ENCODE peak calls at places on chromosomes 6 and 20, in six cellular contexts. F, T, Z, D, Y and X are unnamed samples.

GRCh38 chr6:154404791-154405400 is 48.3 kb upstream of the IPCEF1 start:
- DNase-seq in F (peak), T (no peak), Z (peak), D (no peak), Y (no peak), X (peak)

GRCh38 chr20:59148713-59149493 is 14.7 kb upstream of the ZNF831 start:
- DNase-seq in F (no peak), T (peak), Z (no peak), D (no peak), Y (no peak), X (no peak)

GRCh38 chr6:378090-378957 is 13.2 kb upstream of the IRF4 start:
- DNase-seq in F (no peak), T (no peak), Z (no peak), D (no peak), Y (no peak), X (no peak)

GRCh38 chr6:150271501-150272263 is 97.1 kb upstream of the IYD start:
- DNase-seq in F (no peak), T (no peak), Z (no peak), D (no peak), Y (no peak), X (no peak)

GRCh38 chr20:57703013-57703412 is 6.8 kb downstream of the PMEPA1 start:
- DNase-seq in F (no peak), T (no peak), Z (no peak), D (no peak), Y (no peak), X (no peak)

GRCh38 chr20:45456632-45457031 is 12.9 kb upstream of the WFDC2 start:
- DNase-seq in F (no peak), T (no peak), Z (no peak), D (peak), Y (no peak), X (no peak)

GRCh38 chr6:123592426-123592825 is 44.3 kb downstream of the TRDN start:
- DNase-seq in F (no peak), T (no peak), Z (no peak), D (no peak), Y (no peak), X (no peak)

GRCh38 chr20:47178277-47178676 is 178.2 kb downstream of the ZMYND8 start:
- DNase-seq in F (no peak), T (no peak), Z (no peak), D (no peak), Y (no peak), X (no peak)

GRCh38 chr20:47380481-47380880 is 24.0 kb upstream of the ZMYND8 start:
- DNase-seq in F (no peak), T (no peak), Z (peak), D (no peak), Y (no peak), X (no peak)

GRCh38 chr6:100177956-100178355 is 183.9 kb upstream of the MCHR2 start:
- DNase-seq in F (no peak), T (no peak), Z (no peak), D (no peak), Y (no peak), X (no peak)

GRCh38 chr6:55290736-55291135 is 36.5 kb upstream of the GFRAL start:
- DNase-seq in F (no peak), T (no peak), Z (no peak), D (no peak), Y (no peak), X (no peak)

GRCh38 chr6:37209461-37210205 is 39.7 kb downstream of the PIM1 start:
- DNase-seq in F (no peak), T (peak), Z (no peak), D (no peak), Y (no peak), X (no peak)

DNA sequence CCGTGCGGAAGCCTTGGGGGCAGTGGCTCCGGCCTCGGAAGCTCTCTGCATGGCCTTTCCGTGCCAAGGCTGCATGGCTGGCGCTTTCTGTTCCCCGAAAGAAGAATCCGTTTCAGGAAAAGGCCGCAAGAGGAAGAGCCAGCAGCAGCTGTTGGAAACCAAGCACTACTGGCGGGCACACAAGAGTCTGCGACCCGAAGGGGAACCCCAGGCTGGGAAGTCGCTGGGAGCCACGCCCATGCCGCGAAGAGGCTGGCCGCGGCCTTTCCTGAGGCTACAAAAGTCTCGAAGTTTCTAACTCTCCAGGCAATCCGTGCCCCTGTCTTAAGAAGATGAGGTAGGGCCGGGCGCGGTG is at the start of gene CGAS:
- DNase-seq in F (no peak), T (peak), Z (peak), D (no peak), Y (peak), X (peak)
- TF ChIP-seq CTCF in F (no peak), T (no peak), Z (no peak), D (no peak), Y (no peak), X (no peak)

GRCh38 chr6:21593927-21594421 is 423 bp downstream of the SOX4 start:
- DNase-seq in F (no peak), T (peak), Z (peak), D (peak), Y (peak), X (peak)

GRCh38 chr6:21594427-21595264 is 1.1 kb downstream of the SOX4 start:
- DNase-seq in F (no peak), T (peak), Z (peak), D (peak), Y (peak), X (peak)

GRCh38 chr6:21595951-21596378 is 2.4 kb downstream of the SOX4 start:
- DNase-seq in F (no peak), T (no peak), Z (no peak), D (no peak), Y (peak), X (no peak)

GRCh38 chr6:21596379-21597242 is 3.1 kb downstream of the SOX4 start:
- DNase-seq in F (no peak), T (peak), Z (peak), D (no peak), Y (peak), X (peak)

GRCh38 chr6:21595265-21595950 is 1.9 kb downstream of the SOX4 start:
- DNase-seq in F (no peak), T (no peak), Z (no peak), D (no peak), Y (peak), X (no peak)
- TF ChIP-seq CTCF in F (no peak), T (no peak), Z (no peak), D (peak), Y (no peak), X (no peak)

GRCh38 chr6:136926383-136926782 is 4.3 kb downstream of the SLC35D3 start:
- DNase-seq in F (no peak), T (no peak), Z (no peak), D (no peak), Y (no peak), X (no peak)

GRCh38 chr6:136923954-136924291 is 1.8 kb downstream of the SLC35D3 start:
- DNase-seq in F (no peak), T (no peak), Z (no peak), D (no peak), Y (no peak), X (no peak)

GRCh38 chr6:136930528-136930927 is 8.4 kb downstream of the SLC35D3 start:
- DNase-seq in F (no peak), T (no peak), Z (no peak), D (no peak), Y (no peak), X (no peak)

GRCh38 chr6:136923116-136923953 is 1.2 kb downstream of the SLC35D3 start:
- DNase-seq in F (no peak), T (no peak), Z (no peak), D (no peak), Y (no peak), X (no peak)

GRCh38 chr6:136927313-136927712 is 5.2 kb downstream of the SLC35D3 start:
- DNase-seq in F (no peak), T (no peak), Z (no peak), D (peak), Y (no peak), X (peak)
- TF ChIP-seq CTCF in F (peak), T (no peak), Z (peak), D (peak), Y (peak), X (peak)

GRCh38 chr20:62592506-62593177 is 49.7 kb upstream of the SLCO4A1 start:
- DNase-seq in F (no peak), T (no peak), Z (no peak), D (no peak), Y (no peak), X (no peak)

GRCh38 chr20:62595069-62595468 is 47.2 kb upstream of the SLCO4A1 start:
- DNase-seq in F (no peak), T (no peak), Z (no peak), D (no peak), Y (no peak), X (no peak)

GRCh38 chr20:62595491-62595890 is 46.8 kb upstream of the SLCO4A1 start:
- DNase-seq in F (no peak), T (no peak), Z (peak), D (no peak), Y (peak), X (peak)

GRCh38 chr20:62591591-62591990 is 50.7 kb upstream of the SLCO4A1 start:
- DNase-seq in F (no peak), T (no peak), Z (no peak), D (no peak), Y (no peak), X (no peak)

DNA sequence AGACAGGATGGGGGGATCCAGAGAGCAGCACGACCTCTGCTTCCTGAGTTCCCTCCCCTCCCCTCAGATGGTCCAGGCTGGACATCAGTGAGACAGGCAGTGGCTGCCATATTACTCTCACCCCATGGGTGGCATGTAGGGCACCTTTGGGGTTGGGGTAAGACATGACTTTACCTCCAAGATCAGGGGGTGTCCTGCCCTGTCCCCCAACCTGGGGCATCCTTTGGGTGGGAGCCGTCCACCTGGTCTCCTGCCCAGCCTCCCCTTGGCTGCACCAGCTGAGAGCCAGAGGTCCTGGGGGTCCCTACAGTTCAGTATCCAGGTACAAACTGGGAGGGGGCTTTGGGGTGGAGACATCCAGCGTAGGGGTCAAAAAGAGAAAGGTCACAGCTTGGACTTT is 48.7 kb upstream of the SLCO4A1 start:
- DNase-seq in F (no peak), T (no peak), Z (no peak), D (no peak), Y (no peak), X (no peak)
- TF ChIP-seq CTCF in F (no peak), T (no peak), Z (no peak), D (no peak), Y (no peak), X (no peak)

GRCh38 chr6:51531623-51532022 is 555.8 kb downstream of the PKHD1 start:
- DNase-seq in F (no peak), T (no peak), Z (no peak), D (no peak), Y (no peak), X (no peak)
- TF ChIP-seq CTCF in F (no peak), T (no peak), Z (no peak), D (peak), Y (peak), X (no peak)

GRCh38 chr20:32861446-32861845 is 2.7 kb downstream of the EFCAB8 start:
- DNase-seq in F (no peak), T (no peak), Z (no peak), D (no peak), Y (no peak), X (no peak)

GRCh38 chr20:32855387-32855786 is 3.3 kb upstream of the EFCAB8 start:
- DNase-seq in F (no peak), T (no peak), Z (no peak), D (no peak), Y (no peak), X (no peak)

GRCh38 chr20:32859961-32860360 is 1.2 kb downstream of the EFCAB8 start:
- DNase-seq in F (no peak), T (no peak), Z (no peak), D (no peak), Y (no peak), X (no peak)

GRCh38 chr20:32858189-32858588 is 534 bp upstream of the EFCAB8 start:
- DNase-seq in F (no peak), T (no peak), Z (no peak), D (no peak), Y (no peak), X (no peak)

GRCh38 chr20:32858873-32859372 is at the start of gene EFCAB8:
- DNase-seq in F (no peak), T (no peak), Z (no peak), D (no peak), Y (no peak), X (no peak)
- TF ChIP-seq CTCF in F (no peak), T (no peak), Z (no peak), D (no peak), Y (no peak), X (peak)